ENCODE peak calls at places on chromosomes 11 and 22, in six cellular contexts. G is A549, O is HepG2, Y is GM12878, W is K562, I is H1. V is an unnamed sample.
A peak's percentile ranks its signal among the peaks of the same experiment; 100 is the strongest.

GRCh38 chr22:26428515-26429457 is at the start of gene ASPHD2:
- DNase-seq in Y (peak; percentile 81), I (peak; percentile 9), G (peak; percentile 11), W (peak; percentile 72), O (no peak), V (peak; percentile 96)

GRCh38 chr11:104332110-104332509 is 168.2 kb upstream of the PDGFD start:
- DNase-seq in I (peak; percentile 39), W (no peak), O (peak; percentile 5), Y (no peak), G (peak; percentile 30), V (no peak)

GRCh38 chr22:48452766-48453165 is 1374.9 kb downstream of the BRD1 start:
- DNase-seq in G (no peak), Y (no peak), O (no peak), I (no peak), W (no peak), V (no peak)

GRCh38 chr11:74577624-74578396 is 14.6 kb upstream of the POLD3 start:
- DNase-seq in W (no peak), O (no peak), I (no peak), G (no peak), Y (no peak), V (peak; percentile 30)

GRCh38 chr22:44130076-44130711 is 50.5 kb upstream of the PARVG start:
- DNase-seq in I (no peak), O (no peak), W (no peak), Y (no peak), G (no peak), V (peak; percentile 61)

GRCh38 chr11:46285173-46285572 is 7.7 kb downstream of the CREB3L1 start:
- DNase-seq in Y (no peak), O (no peak), G (no peak), W (no peak), I (no peak), V (no peak)

GRCh38 chr11:20561915-20562314 is 37.5 kb upstream of the SLC6A5 start:
- DNase-seq in G (no peak), W (no peak), I (no peak), O (no peak), Y (no peak), V (no peak)

GRCh38 chr22:24485608-24486007 is 9.5 kb upstream of the UPB1 start:
- DNase-seq in Y (no peak), O (no peak), I (no peak), G (peak; percentile 18), W (no peak), V (no peak)

GRCh38 chr11:15807827-15808226 is 548.5 kb downstream of the SOX6 start:
- DNase-seq in G (no peak), O (no peak), Y (no peak), I (no peak), W (no peak), V (no peak)

GRCh38 chr11:117870176-117870952 is 6.1 kb downstream of the FXYD6 start:
- DNase-seq in W (no peak), Y (no peak), O (no peak), I (no peak), G (no peak), V (peak; percentile 52)

GRCh38 chr22:39662677-39663034 is 92.1 kb downstream of the CACNA1I start:
- DNase-seq in Y (no peak), W (no peak), O (no peak), I (peak; percentile 21), G (no peak), V (no peak)

GRCh38 chr22:17436382-17436951 is 67.2 kb downstream of the CECR2 start:
- DNase-seq in Y (no peak), G (no peak), I (no peak), W (no peak), O (no peak), V (no peak)

GRCh38 chr11:28107331-28107725 is 628 bp downstream of the KIF18A start:
- DNase-seq in Y (peak; percentile 21), I (no peak), O (peak; percentile 12), G (no peak), W (peak; percentile 20), V (peak; percentile 18)

GRCh38 chr22:35900483-35901168 is 128.0 kb downstream of the RBFOX2 start:
- DNase-seq in W (no peak), O (no peak), I (no peak), G (peak; percentile 56), Y (no peak), V (no peak)

GRCh38 chr11:118790357-118791014 is 478 bp downstream of the DDX6 start:
- DNase-seq in W (peak; percentile 80), Y (peak; percentile 26), G (peak; percentile 63), I (no peak), O (peak; percentile 59), V (peak; percentile 79)

GRCh38 chr22:24426859-24427499 is 420 bp upstream of the ADORA2A start:
- DNase-seq in Y (no peak), G (no peak), W (no peak), O (no peak), I (no peak), V (no peak)

GRCh38 chr11:15750535-15751297 is 605.6 kb downstream of the SOX6 start:
- DNase-seq in O (no peak), G (no peak), Y (no peak), I (no peak), W (no peak), V (peak; percentile 52)

GRCh38 chr11:113994077-113994954 is 19.4 kb downstream of the HTR3A start:
- DNase-seq in O (no peak), W (peak; percentile 65), I (no peak), Y (no peak), G (no peak), V (peak; percentile 71)

GRCh38 chr22:39244496-39245129 is at the start of gene PDGFB:
- DNase-seq in Y (no peak), G (peak; percentile 60), O (no peak), W (peak; percentile 47), I (no peak), V (no peak)

GRCh38 chr11:12581923-12582322 is 92.3 kb upstream of the TEAD1 start:
- DNase-seq in I (no peak), W (peak; percentile 41), O (no peak), Y (no peak), G (peak; percentile 56), V (no peak)

DNA sequence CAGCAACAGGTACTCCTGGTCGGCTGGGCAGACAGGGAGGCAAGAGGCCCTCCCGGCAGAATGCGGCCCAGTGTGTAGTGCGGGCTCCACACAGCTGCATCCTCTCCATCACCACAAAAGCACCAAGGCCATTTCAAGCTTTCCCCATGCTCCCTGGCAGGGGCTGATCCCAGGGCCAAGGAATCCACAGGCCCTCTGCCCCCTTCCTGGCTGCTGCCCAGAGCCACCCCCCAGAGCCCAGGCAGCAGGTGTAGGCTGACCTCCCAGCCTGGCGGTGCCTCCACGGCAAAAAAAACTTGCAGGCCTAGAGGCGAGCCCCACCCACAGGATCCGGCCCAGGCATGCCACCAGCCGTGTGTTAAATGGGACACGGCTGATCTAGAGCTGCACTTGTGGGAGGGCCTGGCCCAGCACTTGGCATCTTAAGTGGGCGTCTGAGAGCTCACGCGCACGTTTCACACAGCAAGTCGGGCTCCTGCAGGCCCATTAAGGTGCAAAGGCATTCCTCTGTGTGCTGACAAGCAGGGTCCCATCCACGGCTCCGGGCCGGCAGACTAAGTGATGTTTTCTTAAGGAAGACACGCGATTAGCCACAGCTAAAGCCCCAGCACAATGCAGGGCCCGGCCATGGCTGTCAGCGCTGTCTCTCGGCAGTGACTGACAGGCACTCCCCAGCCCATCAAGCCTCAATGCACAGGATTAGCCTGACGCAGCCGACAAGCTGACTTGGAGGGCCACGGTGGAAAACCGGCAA is 19.8 kb upstream of the GNB1L start:
- DNase-seq in W (no peak), I (no peak), O (no peak), Y (no peak), G (no peak), V (peak; percentile 31)
- TF ChIP-seq CHD2 in W (no peak), I (no peak), O (no peak), Y (no peak), G (no peak), V (no peak)

GRCh38 chr11:94638278-94638901 is 71.2 kb downstream of the PIWIL4 start:
- DNase-seq in G (no peak), Y (no peak), O (no peak), I (no peak), W (no peak), V (no peak)

GRCh38 chr11:94636388-94636787 is 69.2 kb downstream of the PIWIL4 start:
- DNase-seq in Y (no peak), I (no peak), W (no peak), O (no peak), G (no peak), V (no peak)

GRCh38 chr11:94639901-94640721 is 72.9 kb downstream of the PIWIL4 start:
- DNase-seq in I (no peak), Y (no peak), G (no peak), W (peak; percentile 59), O (no peak), V (no peak)

GRCh38 chr11:94641167-94641761 is 74.1 kb downstream of the PIWIL4 start:
- DNase-seq in G (no peak), I (no peak), Y (no peak), W (no peak), O (no peak), V (no peak)

DNA sequence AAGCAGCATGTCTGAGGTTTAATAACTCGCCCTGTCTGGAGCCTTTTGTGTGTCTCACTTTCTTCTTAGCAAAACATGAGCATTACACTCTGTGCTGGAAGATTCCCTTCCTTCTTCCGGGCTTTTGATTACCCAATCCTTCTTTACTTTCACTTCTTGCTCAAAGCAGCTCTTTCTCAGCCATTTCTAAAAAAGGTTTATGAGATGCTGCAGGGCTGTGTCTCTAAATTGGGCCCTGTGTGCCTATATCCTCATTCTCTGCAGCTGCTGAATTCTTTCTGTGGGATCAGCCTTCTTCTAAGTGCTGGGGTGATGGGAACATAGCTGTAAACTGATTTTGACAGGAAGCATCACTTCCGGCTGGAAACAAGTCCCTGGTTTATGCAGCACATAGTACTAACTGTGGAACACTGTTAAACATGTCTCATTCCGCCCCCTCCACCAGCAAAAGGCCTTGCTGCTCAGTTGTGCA is 71.8 kb downstream of the PIWIL4 start:
- DNase-seq in I (no peak), O (no peak), Y (no peak), W (no peak), G (no peak), V (no peak)
- TF ChIP-seq CHD2 in I (no peak), O (no peak), Y (no peak), W (no peak), G (no peak), V (no peak)

GRCh38 chr22:41654322-41654721 is 33.2 kb downstream of the XRCC6 start:
- DNase-seq in Y (no peak), I (no peak), G (no peak), O (peak; percentile 67), W (no peak), V (no peak)

GRCh38 chr22:41648431-41648830 is 27.3 kb downstream of the XRCC6 start:
- DNase-seq in O (no peak), Y (no peak), I (no peak), W (no peak), G (no peak), V (no peak)

GRCh38 chr22:41650821-41651220 is 29.7 kb downstream of the XRCC6 start:
- DNase-seq in O (no peak), I (no peak), Y (no peak), W (no peak), G (no peak), V (no peak)

GRCh38 chr22:41647771-41648170 is 26.7 kb downstream of the XRCC6 start:
- DNase-seq in O (no peak), W (no peak), I (no peak), Y (no peak), G (no peak), V (no peak)

GRCh38 chr22:41650229-41650628 is 29.1 kb downstream of the XRCC6 start:
- DNase-seq in Y (no peak), W (no peak), I (no peak), G (no peak), O (no peak), V (no peak)
- TF ChIP-seq CHD2 in Y (no peak), W (no peak), I (no peak), G (no peak), O (no peak), V (no peak)

GRCh38 chr11:67264886-67265632 is 1.2 kb upstream of the GRK2 start:
- DNase-seq in O (no peak), G (no peak), Y (no peak), W (no peak), I (no peak), V (no peak)
- TF ChIP-seq CHD2 in O (no peak), G (no peak), Y (no peak), W (no peak), I (no peak), V (no peak)

V was measured in SK-N-SH.